ENCODE peak calls at places on chromosomes 2 and 18, in seven cellular contexts. E is IMR-90, W is A549, N is uterus, K is suprapubic skin, T is heart left ventricle, D is NB4. B is an unnamed sample.

GRCh38 chr2:54666131-54666637 is 57.3 kb upstream of the EML6 start:
- DNase-seq in W (no peak), T (peak; percentile 64), D (no peak), E (peak; percentile 81), N (peak; percentile 69), K (no peak), B (no peak)

GRCh38 chr2:240567137-240567871 is 980 bp upstream of the RNPEPL1 start:
- DNase-seq in K (peak; percentile 76), D (peak; percentile 46), N (peak; percentile 31), T (peak; percentile 44), E (no peak), W (no peak), B (peak; percentile 34)

GRCh38 chr18:61823595-61823994 is 69.2 kb downstream of the RNF152 start:
- DNase-seq in T (no peak), E (no peak), K (no peak), N (no peak), W (no peak), D (no peak), B (no peak)

GRCh38 chr18:37334494-37335125 is 231.0 kb downstream of the CELF4 start:
- DNase-seq in D (no peak), W (no peak), K (no peak), N (no peak), T (no peak), E (peak; percentile 46), B (no peak)

GRCh38 chr2:59342166-59342565 is 1101.0 kb upstream of the FANCL start:
- DNase-seq in T (no peak), N (no peak), E (no peak), W (no peak), K (no peak), D (no peak), B (no peak)

GRCh38 chr18:79199691-79200374 is 130.6 kb downstream of the ATP9B start:
- DNase-seq in N (no peak), K (no peak), W (no peak), D (no peak), T (no peak), E (peak; percentile 35), B (no peak)

GRCh38 chr2:6782523-6783061 is 83.1 kb downstream of the CMPK2 start:
- DNase-seq in D (no peak), E (no peak), W (no peak), T (no peak), K (no peak), N (no peak), B (peak; percentile 93)

GRCh38 chr2:140667203-140667602 is 1463.6 kb downstream of the LRP1B start:
- DNase-seq in E (no peak), T (no peak), D (no peak), W (no peak), K (no peak), N (no peak), B (no peak)

GRCh38 chr18:60893331-60894114 is 439.7 kb upstream of the CDH20 start:
- DNase-seq in T (no peak), N (no peak), D (peak; percentile 4), W (no peak), K (no peak), E (no peak), B (no peak)

GRCh38 chr18:28995319-28995718 is 818.4 kb upstream of the CDH2 start:
- DNase-seq in E (peak; percentile 7), N (no peak), W (no peak), D (no peak), T (no peak), K (no peak), B (no peak)

GRCh38 chr2:27270680-27271079 is 4.6 kb upstream of the DNAJC5G start:
- DNase-seq in E (no peak), T (no peak), D (peak; percentile 20), W (no peak), N (no peak), K (no peak), B (no peak)

GRCh38 chr2:231961349-231962166 is at the start of gene DIS3L2:
- DNase-seq in K (peak; percentile 84), E (peak; percentile 70), W (peak; percentile 73), N (peak; percentile 72), T (peak; percentile 86), D (peak; percentile 93), B (peak; percentile 96)
- TF ChIP-seq POLR2A in K (peak; percentile 21), E (peak; percentile 20), W (peak; percentile 73), N (peak; percentile 44), T (peak; percentile 56), D (peak; percentile 47), B (no peak)

DNA sequence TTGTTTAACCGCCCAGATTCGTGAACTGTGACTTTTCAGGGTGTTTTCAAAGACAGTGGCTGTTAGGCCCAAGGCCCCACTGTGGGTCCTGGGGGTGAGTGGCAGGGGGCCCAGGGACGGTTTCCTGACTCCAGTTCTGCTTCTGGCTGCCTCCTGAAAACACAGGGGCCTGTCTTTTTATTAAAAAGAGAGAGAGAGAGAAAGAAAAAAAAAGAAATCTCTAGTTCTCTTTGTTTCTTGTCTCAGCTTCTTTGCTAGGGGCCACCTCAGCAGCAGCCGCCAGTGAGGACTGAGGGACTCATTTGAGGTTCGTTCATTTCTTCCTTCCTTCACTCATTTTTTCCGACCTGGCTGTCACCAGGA is 15.4 kb upstream of the E2F6 start:
- DNase-seq in W (no peak), K (no peak), D (no peak), T (no peak), E (no peak), N (no peak), B (no peak)
- H3K4me3 ChIP-seq in W (no peak overlapping the region), K (no peak overlapping the region), D (no peak overlapping the region), T (no peak overlapping the region), E (no peak overlapping the region), N (no peak overlapping the region), B (no peak overlapping the region)

GRCh38 chr2:197452754-197453122 is 614 bp upstream of the COQ10B start:
- DNase-seq in D (no peak), K (no peak), E (no peak), T (no peak), W (no peak), N (no peak), B (no peak)
- TF ChIP-seq POLR2A in D (peak; percentile 53), K (no peak), E (no peak), T (no peak), W (peak; percentile 50), N (no peak), B (peak; percentile 41)

GRCh38 chr2:10408649-10409579 is 39.2 kb downstream of the ODC1 start:
- DNase-seq in E (peak; percentile 64), D (peak; percentile 88), K (peak; percentile 85), W (peak; percentile 94), T (peak; percentile 84), N (peak; percentile 77), B (peak; percentile 97)
- H3K4me3 ChIP-seq in E (no peak overlapping the region), D (peak overlapping the region; percentile 21), K (peak overlapping the region; percentile 22), W (peak overlapping the region; percentile 13), T (no peak overlapping the region), N (no peak overlapping the region), B (no peak overlapping the region)

GRCh38 chr2:64226611-64227010 is 82.4 kb upstream of the PELI1 start:
- DNase-seq in W (no peak), D (no peak), T (no peak), E (no peak), K (no peak), N (no peak), B (no peak)

GRCh38 chr2:64228923-64229322 is 84.7 kb upstream of the PELI1 start:
- DNase-seq in N (no peak), E (no peak), W (no peak), D (no peak), T (no peak), K (no peak), B (no peak)

GRCh38 chr2:64230540-64230939 is 86.3 kb upstream of the PELI1 start:
- DNase-seq in N (no peak), W (no peak), K (no peak), D (no peak), E (no peak), T (no peak), B (no peak)

GRCh38 chr2:64227603-64228125 is 83.4 kb upstream of the PELI1 start:
- DNase-seq in D (no peak), T (no peak), W (no peak), K (no peak), N (no peak), E (no peak), B (no peak)

DNA sequence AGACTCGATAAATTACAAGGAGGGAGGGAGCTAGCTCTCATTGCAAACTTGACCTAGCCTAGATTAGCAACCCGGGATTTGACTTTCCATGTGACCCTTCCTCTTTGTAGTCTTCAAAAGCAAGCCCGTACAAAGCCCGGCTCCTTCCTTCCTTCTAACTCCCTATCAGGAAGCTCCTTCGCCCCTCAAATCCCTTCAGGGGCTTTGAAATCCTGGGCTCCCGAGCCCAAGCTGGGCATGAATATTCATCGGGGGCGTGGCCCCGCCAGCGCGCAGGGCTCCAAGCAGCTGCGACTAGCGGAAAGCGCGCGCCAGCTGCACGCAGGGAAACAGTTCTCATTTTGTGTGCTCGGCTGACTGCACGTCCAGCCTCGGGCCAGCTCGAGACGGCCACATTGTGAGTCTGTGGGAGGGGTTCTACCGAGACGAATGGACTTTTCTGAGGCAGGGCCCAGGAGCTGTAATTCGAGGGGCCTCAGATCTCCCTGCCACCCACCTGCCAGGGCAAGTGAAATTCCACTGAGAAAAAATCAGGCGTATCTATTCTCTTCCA is 84.0 kb upstream of the PELI1 start:
- DNase-seq in K (peak; percentile 81), T (peak; percentile 87), W (peak; percentile 79), E (peak; percentile 53), N (peak; percentile 78), D (peak; percentile 86), B (peak; percentile 94)
- TF ChIP-seq POLR2A in K (no peak), T (peak; percentile 62), W (no peak), E (no peak), N (peak; percentile 41), D (peak; percentile 50), B (no peak)

GRCh38 chr2:144523606-144524131 is 3.8 kb upstream of the ZEB2 start:
- DNase-seq in N (no peak), W (peak; percentile 8), K (no peak), E (no peak), T (no peak), D (no peak), B (peak; percentile 52)

GRCh38 chr2:144520718-144521487 is 984 bp upstream of the ZEB2 start:
- DNase-seq in K (no peak), T (no peak), N (no peak), W (no peak), E (peak; percentile 62), D (no peak), B (no peak)

GRCh38 chr2:144524190-144524957 is 4.5 kb upstream of the ZEB2 start:
- DNase-seq in N (peak; percentile 66), T (peak; percentile 71), W (no peak), K (peak; percentile 73), D (peak; percentile 78), E (no peak), B (peak; percentile 91)

GRCh38 chr2:144521702-144522101 is 1.8 kb upstream of the ZEB2 start:
- DNase-seq in K (no peak), D (peak; percentile 78), N (no peak), W (no peak), T (no peak), E (no peak), B (no peak)

GRCh38 chr2:144522741-144523605 is 3.1 kb upstream of the ZEB2 start:
- DNase-seq in W (peak; percentile 14), K (peak; percentile 68), N (no peak), T (no peak), D (peak; percentile 68), E (no peak), B (no peak)
- H3K4me3 ChIP-seq in W (peak overlapping the region; percentile 56), K (peak overlapping the region; percentile 72), N (no peak overlapping the region), T (peak overlapping the region; percentile 86), D (peak overlapping the region; percentile 74), E (peak overlapping the region; percentile 83), B (no peak overlapping the region)